ENCODE peak calls at places on chromosomes 16 and 17, in ten cellular contexts. G, Q, E, N, A, S, P, F, R and L are unnamed samples.

GRCh38 chr17:50634123-50634914 is at the start of gene ABCC3:
- DNase-seq in G (peak), Q (no peak), E (no peak), N (no peak), A (no peak), S (no peak), P (peak), F (no peak), R (no peak), L (peak)

GRCh38 chr17:41848788-41849187 is 11.2 kb downstream of the KLHL10 start:
- DNase-seq in G (no peak), Q (no peak), E (no peak), N (no peak), A (no peak), S (no peak), P (no peak), F (no peak), R (no peak), L (no peak)

GRCh38 chr17:22270381-22270780 is 578.1 kb downstream of the KCNJ18 start:
- DNase-seq in G (peak), Q (no peak), E (no peak), N (no peak), A (no peak), S (no peak), P (no peak), F (no peak), R (no peak), L (no peak)

GRCh38 chr17:67559381-67559966 is 158.3 kb upstream of the NOL11 start:
- DNase-seq in G (peak), Q (no peak), E (peak), N (no peak), A (no peak), S (peak), P (no peak), F (no peak), R (no peak), L (no peak)

GRCh38 chr16:25988882-25989281 is 297.1 kb downstream of the HS3ST4 start:
- DNase-seq in G (no peak), Q (no peak), E (no peak), N (no peak), A (no peak), S (no peak), P (no peak), F (no peak), R (no peak), L (no peak)

GRCh38 chr16:85284138-85284897 is 172.0 kb upstream of the CIBAR2 start:
- DNase-seq in G (no peak), Q (no peak), E (no peak), N (no peak), A (peak), S (no peak), P (no peak), F (no peak), R (no peak), L (no peak)

GRCh38 chr16:15033309-15033707 is 22.6 kb downstream of the NTAN1 start:
- DNase-seq in G (no peak), Q (no peak), E (no peak), N (no peak), A (no peak), S (peak), P (peak), F (no peak), R (no peak), L (no peak)

GRCh38 chr17:60716766-60717165 is 39.1 kb downstream of the BCAS3 start:
- DNase-seq in G (no peak), Q (no peak), E (no peak), N (no peak), A (no peak), S (no peak), P (no peak), F (no peak), R (no peak), L (no peak)

GRCh38 chr16:10749680-10750035 is 6.0 kb downstream of the NUBP1 start:
- DNase-seq in G (no peak), Q (no peak), E (no peak), N (no peak), A (no peak), S (no peak), P (peak), F (no peak), R (no peak), L (no peak)

GRCh38 chr17:36592316-36592710 is 634 bp downstream of the DHRS11 start:
- DNase-seq in G (peak), Q (no peak), E (no peak), N (no peak), A (peak), S (peak), P (peak), F (no peak), R (no peak), L (no peak)

GRCh38 chr17:57948555-57949420 is 6.4 kb downstream of the CUEDC1 start:
- DNase-seq in G (no peak), Q (peak), E (peak), N (peak), A (no peak), S (peak), P (peak), F (no peak), R (peak), L (peak)

GRCh38 chr17:66799839-66800537 is 34.9 kb upstream of the CACNG5 start:
- DNase-seq in G (no peak), Q (no peak), E (peak), N (no peak), A (no peak), S (peak), P (no peak), F (no peak), R (no peak), L (no peak)

GRCh38 chr17:39716073-39716818 is 14.1 kb downstream of the MIEN1 start:
- DNase-seq in G (no peak), Q (no peak), E (no peak), N (no peak), A (no peak), S (no peak), P (no peak), F (no peak), R (no peak), L (no peak)

GRCh38 chr17:39719563-39719962 is 10.8 kb downstream of the MIEN1 start:
- DNase-seq in G (no peak), Q (no peak), E (no peak), N (no peak), A (no peak), S (no peak), P (no peak), F (no peak), R (no peak), L (no peak)

GRCh38 chr17:39717660-39718059 is 12.7 kb downstream of the MIEN1 start:
- DNase-seq in G (no peak), Q (no peak), E (no peak), N (no peak), A (no peak), S (no peak), P (no peak), F (no peak), R (no peak), L (no peak)

GRCh38 chr17:39715375-39716072 is 14.8 kb downstream of the MIEN1 start:
- DNase-seq in G (no peak), Q (no peak), E (no peak), N (no peak), A (no peak), S (no peak), P (no peak), F (no peak), R (no peak), L (no peak)

DNA sequence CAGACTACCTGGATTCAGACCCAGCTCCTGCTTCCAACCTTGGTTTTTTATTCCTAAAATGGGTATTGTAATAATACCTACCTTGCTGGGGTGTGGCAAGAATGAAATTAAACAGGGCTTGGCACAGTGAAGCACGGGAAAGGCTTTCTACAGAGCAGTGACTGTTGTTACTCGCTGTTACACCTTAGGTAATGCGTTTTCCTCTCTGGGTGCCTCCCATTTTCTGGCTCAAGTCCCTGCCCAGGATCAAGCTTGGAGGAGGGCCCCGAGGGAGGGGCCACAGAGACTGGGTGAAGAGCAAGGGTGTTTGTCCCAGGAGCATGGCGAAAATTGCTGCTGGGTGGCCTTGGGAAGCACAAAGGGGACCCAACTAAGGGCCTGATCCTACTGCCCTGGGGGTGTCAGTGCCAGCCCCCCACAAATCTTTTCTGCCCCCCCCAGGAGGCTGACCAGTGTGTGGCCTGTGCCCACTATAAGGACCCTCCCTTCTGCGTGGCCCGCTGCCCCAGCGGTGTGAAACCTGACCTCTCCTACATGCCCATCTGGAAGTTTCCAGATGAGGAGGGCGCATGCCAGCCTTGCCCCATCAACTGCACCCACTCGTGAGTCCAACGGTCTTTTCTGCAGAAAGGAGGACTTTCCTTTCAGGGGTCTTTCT is 13.3 kb downstream of the MIEN1 start:
- DNase-seq in G (no peak), Q (no peak), E (no peak), N (no peak), A (no peak), S (no peak), P (no peak), F (no peak), R (no peak), L (no peak)
- H3K4me3 ChIP-seq in G (no peak), Q (no peak), E (no peak), N (no peak), A (no peak), S (no peak), P (no peak), F (no peak), R (no peak), L (no peak)

GRCh38 chr16:87948119-87948545 is 3.1 kb upstream of the BANP start:
- DNase-seq in G (no peak), Q (no peak), E (no peak), N (no peak), A (no peak), S (no peak), P (no peak), F (no peak), R (no peak), L (no peak)
- H3K4me3 ChIP-seq in G (no peak), Q (no peak), E (no peak), N (no peak), A (no peak), S (no peak), P (no peak), F (no peak), R (no peak), L (no peak)

GRCh38 chr16:1491327-1491726 is 1.8 kb upstream of the TELO2 start:
- DNase-seq in G (no peak), Q (no peak), E (no peak), N (no peak), A (no peak), S (no peak), P (no peak), F (no peak), R (no peak), L (no peak)
- H3K4me3 ChIP-seq in G (no peak), Q (no peak), E (no peak), N (no peak), A (no peak), S (no peak), P (no peak), F (no peak), R (no peak), L (no peak)

DNA sequence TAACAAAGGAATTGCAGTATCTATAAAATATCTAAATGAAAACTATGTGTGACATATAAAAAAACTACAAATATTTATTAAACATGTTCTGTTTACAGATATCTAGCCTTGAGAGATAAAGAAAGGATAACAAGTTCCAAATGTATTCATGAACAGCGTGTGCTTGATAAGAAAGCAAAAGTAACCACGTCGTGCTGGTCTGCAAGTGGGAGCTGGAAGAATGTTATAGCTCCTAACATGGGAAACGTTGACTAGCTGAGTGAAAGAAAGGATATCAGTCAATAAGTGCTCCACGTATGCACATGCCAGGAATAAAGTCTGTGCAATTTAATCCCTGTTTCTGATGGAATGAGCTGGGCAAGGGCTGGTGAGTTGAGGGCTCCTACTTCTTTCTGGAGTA is 71.2 kb upstream of the CDYL2 start:
- DNase-seq in G (no peak), Q (no peak), E (no peak), N (no peak), A (no peak), S (no peak), P (peak), F (no peak), R (no peak), L (no peak)
- H3K4me3 ChIP-seq in G (no peak), Q (no peak), E (no peak), N (no peak), A (no peak), S (no peak), P (no peak), F (no peak), R (no peak), L (no peak)

GRCh38 chr17:382644-383533 is 30.3 kb upstream of the RPH3AL start:
- DNase-seq in G (no peak), Q (no peak), E (no peak), N (no peak), A (peak), S (peak), P (peak), F (no peak), R (peak), L (no peak)
- H3K4me3 ChIP-seq in G (no peak), Q (no peak), E (no peak), N (no peak), A (no peak), S (no peak), P (no peak), F (no peak), R (no peak), L (no peak)

DNA sequence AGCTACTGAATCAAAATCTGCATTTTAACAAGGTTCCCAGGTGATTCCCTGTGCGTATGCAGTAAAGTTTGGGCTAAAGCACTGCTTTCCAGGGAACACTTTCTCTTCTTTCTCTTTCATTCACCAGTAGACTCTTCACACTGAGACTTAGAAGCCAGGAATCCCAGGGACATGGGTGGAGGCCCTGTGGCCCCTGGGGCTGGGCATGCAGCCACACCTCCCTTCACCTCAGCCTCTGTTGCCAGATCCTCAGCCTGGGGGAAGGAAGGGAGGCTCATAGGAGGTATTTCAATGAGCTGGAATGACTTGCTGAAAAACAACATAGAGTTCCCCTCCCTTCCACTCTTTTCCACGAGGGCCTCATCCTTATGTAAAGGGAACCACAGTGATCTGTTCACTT is 1.2 kb downstream of the G6PC3 start:
- DNase-seq in G (no peak), Q (no peak), E (no peak), N (no peak), A (no peak), S (no peak), P (peak), F (no peak), R (no peak), L (no peak)
- H3K4me3 ChIP-seq in G (no peak), Q (peak), E (peak), N (peak), A (peak), S (peak), P (peak), F (peak), R (peak), L (no peak)